ENCODE peak calls at places on chromosomes 6 and 20, in eight cellular contexts. P, E, B, V, R, F, I and N are unnamed samples.

GRCh38 chr6:50128420-50129005 is 78.8 kb upstream of the DEFB112 start:
- DNase-seq in R (no peak), V (peak), B (no peak), E (peak), P (no peak), I (no peak), F (no peak), N (no peak)

GRCh38 chr6:162203287-162203686 is 524.3 kb downstream of the PRKN start:
- DNase-seq in R (no peak), E (no peak), V (no peak), F (no peak), I (no peak), B (no peak), P (no peak), N (peak)

GRCh38 chr6:21220271-21220987 is 373.1 kb upstream of the SOX4 start:
- DNase-seq in I (no peak), E (no peak), P (no peak), R (no peak), F (no peak), V (no peak), B (no peak), N (no peak)

GRCh38 chr6:54377776-54378175 is 69.5 kb downstream of the TINAG start:
- DNase-seq in P (no peak), F (no peak), I (no peak), R (no peak), E (no peak), V (no peak), B (no peak), N (no peak)

GRCh38 chr20:15544727-15545126 is 1028.5 kb downstream of the KIF16B start:
- DNase-seq in P (no peak), R (no peak), V (no peak), B (no peak), I (no peak), E (no peak), F (no peak), N (no peak)

GRCh38 chr6:108715832-108716231 is 132.4 kb upstream of the ARMC2 start:
- DNase-seq in I (no peak), P (no peak), B (no peak), F (no peak), V (no peak), R (no peak), E (no peak), N (no peak)

GRCh38 chr6:164108869-164109769 is 694.6 kb downstream of the QKI start:
- DNase-seq in E (peak), F (no peak), R (no peak), B (peak), V (no peak), I (no peak), P (no peak), N (no peak)

GRCh38 chr6:139982652-139983051 is 608.2 kb upstream of the CITED2 start:
- DNase-seq in I (no peak), P (no peak), E (peak), F (no peak), V (peak), R (no peak), B (no peak), N (no peak)

GRCh38 chr6:90420495-90420894 is 123.9 kb upstream of the BACH2 start:
- DNase-seq in E (no peak), B (no peak), P (no peak), R (no peak), V (no peak), I (no peak), F (no peak), N (no peak)

GRCh38 chr6:91442342-91442741 is 855.5 kb upstream of the MAP3K7 start:
- DNase-seq in P (no peak), E (no peak), V (no peak), R (no peak), B (no peak), I (no peak), F (no peak), N (no peak)

GRCh38 chr20:48773837-48774418 is 53.9 kb downstream of the PREX1 start:
- DNase-seq in I (no peak), F (no peak), B (no peak), E (no peak), V (no peak), P (no peak), R (no peak), N (no peak)

GRCh38 chr6:159203304-159204005 is 34.3 kb downstream of the FNDC1 start:
- DNase-seq in R (no peak), P (no peak), B (no peak), V (no peak), I (no peak), E (no peak), F (no peak), N (no peak)